ENCODE peak calls at places on chromosomes 4 and X, in five cellular contexts. W is thyroid gland, V is K562, A is stomach, J is HepG2. O is an unnamed sample.

GRCh38 chr4:79442422-79442821 is 34.4 kb upstream of the GK2 start:
- DNase-seq in W (no peak), V (no peak), A (no peak), J (no peak), O (no peak)

GRCh38 chr4:41287852-41288251 is 31.1 kb downstream of the UCHL1 start:
- DNase-seq in W (no peak), V (no peak), A (no peak), J (no peak), O (no peak)

GRCh38 chr4:133808151-133808550 is 393.4 kb downstream of the PABPC4L start:
- DNase-seq in W (no peak), V (no peak), A (no peak), J (no peak), O (no peak)

GRCh38 chr4:12203945-12204344 is 775.3 kb upstream of the HS3ST1 start:
- DNase-seq in W (no peak), V (no peak), A (no peak), J (no peak), O (no peak)

GRCh38 chr4:1399508-1400190 is 6.6 kb downstream of the NKX1-1 start:
- DNase-seq in W (peak), V (peak), A (no peak), J (no peak), O (no peak)

GRCh38 chr4:48698029-48698901 is 81.8 kb downstream of the FRYL start:
- DNase-seq in W (no peak), V (peak), A (peak), J (peak), O (no peak)

GRCh38 chrX:46710425-46710824 is 48.5 kb downstream of the SLC9A7 start:
- DNase-seq in W (no peak), V (no peak), A (no peak), J (peak), O (no peak)

GRCh38 chr4:78293841-78294301 is 236.7 kb downstream of the FRAS1 start:
- DNase-seq in W (no peak), V (no peak), A (no peak), J (no peak), O (no peak)

GRCh38 chrX:42151808-42152207 is 228.5 kb upstream of the CASK start:
- DNase-seq in W (no peak), V (no peak), A (no peak), J (no peak), O (no peak)

GRCh38 chr4:78426972-78427371 is 124.6 kb upstream of the ANXA3 start:
- DNase-seq in W (no peak), V (no peak), A (no peak), J (peak), O (no peak)

GRCh38 chr4:98728433-98728832 is 70.0 kb upstream of the TSPAN5 start:
- DNase-seq in W (no peak), V (peak), A (no peak), J (no peak), O (no peak)

GRCh38 chr4:101762544-101762943 is 28.0 kb upstream of the BANK1 start:
- DNase-seq in W (no peak), V (no peak), A (no peak), J (no peak), O (no peak)

GRCh38 chr4:138192113-138192512 is 50.0 kb downstream of the SLC7A11 start:
- DNase-seq in W (no peak), V (peak), A (no peak), J (peak), O (no peak)

GRCh38 chr4:3685081-3685645 is 81.0 kb upstream of the ADRA2C start:
- DNase-seq in W (no peak), V (no peak), A (no peak), J (no peak), O (peak)

GRCh38 chr4:42398448-42399355 is 1.4 kb downstream of the SHISA3 start:
- DNase-seq in W (no peak), V (no peak), A (no peak), J (no peak), O (no peak)

GRCh38 chr4:42397635-42398447 is 553 bp downstream of the SHISA3 start:
- DNase-seq in W (peak), V (no peak), A (no peak), J (no peak), O (no peak)

GRCh38 chr4:42395595-42395994 is 1.7 kb upstream of the SHISA3 start:
- DNase-seq in W (no peak), V (no peak), A (no peak), J (no peak), O (no peak)

GRCh38 chr4:42396361-42397255 is 680 bp upstream of the SHISA3 start:
- DNase-seq in W (no peak), V (no peak), A (no peak), J (no peak), O (no peak)

GRCh38 chr4:42397256-42397634 is at the start of gene SHISA3:
- DNase-seq in W (peak), V (no peak), A (no peak), J (no peak), O (no peak)
- TF ChIP-seq POLR2A in W (no peak), V (no peak), A (no peak), J (no peak), O (no peak)

GRCh38 chr4:159177265-159178146 is 74.6 kb downstream of the RAPGEF2 start:
- DNase-seq in W (no peak), V (no peak), A (no peak), J (no peak), O (no peak)
- H3K27ac ChIP-seq in W (no peak), V (no peak), A (no peak), J (no peak), O (no peak)

GRCh38 chr4:143335979-143336827 is 473 bp upstream of the GAB1 start:
- DNase-seq in W (peak), V (peak), A (peak), J (peak), O (peak)
- TF ChIP-seq POLR2A in W (no peak), V (peak), A (no peak), J (peak), O (peak)

GRCh38 chrX:31233941-31234496 is 162.2 kb upstream of the FTHL17 start:
- DNase-seq in W (no peak), V (no peak), A (no peak), J (no peak), O (no peak)
- H3K27ac ChIP-seq in W (no peak), V (no peak), A (no peak), J (no peak), O (no peak)

DNA sequence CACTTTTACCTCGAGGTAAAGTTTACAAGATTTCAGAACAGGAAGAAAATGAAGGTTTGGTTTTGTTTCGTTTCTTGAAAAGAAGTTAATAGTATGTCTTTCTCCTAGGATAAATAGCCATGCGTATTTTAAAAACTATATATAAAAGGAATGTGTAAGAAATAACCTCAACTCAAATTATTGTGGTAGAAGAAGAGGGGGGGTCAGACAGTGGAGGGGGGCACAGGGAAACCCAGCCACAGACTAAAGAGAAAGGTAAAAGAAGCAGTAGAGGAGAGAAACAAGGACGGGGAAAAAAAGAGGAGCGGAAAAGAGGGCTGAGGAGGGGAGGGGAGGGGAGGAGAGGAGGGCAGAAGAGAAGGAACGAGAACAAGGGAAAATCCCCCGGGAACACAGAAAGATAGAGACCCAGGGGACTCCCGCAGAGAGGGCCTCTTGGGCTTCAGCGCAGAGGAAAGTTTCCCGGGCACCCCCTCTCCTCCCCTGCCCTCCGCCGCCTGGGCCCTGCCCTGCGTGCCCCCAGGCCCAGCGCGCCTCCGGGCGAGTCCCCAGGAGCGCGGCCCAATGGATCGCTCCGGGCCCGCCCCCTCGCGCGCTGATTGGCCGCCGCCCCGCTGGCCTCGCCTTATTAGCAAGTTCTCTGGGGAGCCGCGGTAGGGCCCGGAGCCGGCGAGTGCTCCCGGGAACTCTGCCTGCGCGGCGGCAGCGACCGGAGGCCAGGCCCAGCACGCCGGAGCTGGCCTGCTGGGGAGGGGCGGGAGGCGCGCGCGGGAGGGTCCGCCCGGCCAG is at the start of gene MSX1:
- DNase-seq in W (peak), V (peak), A (peak), J (peak), O (peak)
- TF ChIP-seq POLR2A in W (no peak), V (peak), A (no peak), J (peak), O (peak)

GRCh38 chrX:31098081-31098480 is 26.2 kb upstream of the FTHL17 start:
- DNase-seq in W (no peak), V (no peak), A (no peak), J (no peak), O (no peak)

GRCh38 chrX:31092476-31092875 is 20.6 kb upstream of the FTHL17 start:
- DNase-seq in W (no peak), V (no peak), A (no peak), J (no peak), O (no peak)

GRCh38 chrX:31091819-31092218 is 20.0 kb upstream of the FTHL17 start:
- DNase-seq in W (no peak), V (no peak), A (no peak), J (no peak), O (no peak)

GRCh38 chrX:31092970-31093638 is 21.3 kb upstream of the FTHL17 start:
- DNase-seq in W (no peak), V (no peak), A (no peak), J (no peak), O (no peak)

DNA sequence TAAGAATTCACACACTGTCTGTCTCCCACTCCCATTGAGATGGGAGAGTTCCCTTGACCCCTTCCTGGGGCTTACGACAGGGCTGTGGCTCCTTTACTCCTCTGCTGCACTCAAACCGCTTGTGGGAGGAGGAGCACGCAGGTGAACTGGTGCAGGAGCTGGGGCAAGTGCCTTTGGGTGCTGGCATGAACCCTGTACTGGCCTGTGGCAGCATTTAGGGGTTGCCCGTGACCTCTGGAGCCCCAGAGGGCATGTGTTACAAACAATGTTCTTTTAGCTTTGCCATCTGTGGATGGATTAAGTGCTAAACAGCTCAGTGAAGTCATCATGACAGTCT is 21.8 kb upstream of the FTHL17 start:
- DNase-seq in W (no peak), V (no peak), A (no peak), J (no peak), O (no peak)
- H3K27ac ChIP-seq in W (no peak), V (no peak), A (no peak), J (no peak), O (no peak)

DNA sequence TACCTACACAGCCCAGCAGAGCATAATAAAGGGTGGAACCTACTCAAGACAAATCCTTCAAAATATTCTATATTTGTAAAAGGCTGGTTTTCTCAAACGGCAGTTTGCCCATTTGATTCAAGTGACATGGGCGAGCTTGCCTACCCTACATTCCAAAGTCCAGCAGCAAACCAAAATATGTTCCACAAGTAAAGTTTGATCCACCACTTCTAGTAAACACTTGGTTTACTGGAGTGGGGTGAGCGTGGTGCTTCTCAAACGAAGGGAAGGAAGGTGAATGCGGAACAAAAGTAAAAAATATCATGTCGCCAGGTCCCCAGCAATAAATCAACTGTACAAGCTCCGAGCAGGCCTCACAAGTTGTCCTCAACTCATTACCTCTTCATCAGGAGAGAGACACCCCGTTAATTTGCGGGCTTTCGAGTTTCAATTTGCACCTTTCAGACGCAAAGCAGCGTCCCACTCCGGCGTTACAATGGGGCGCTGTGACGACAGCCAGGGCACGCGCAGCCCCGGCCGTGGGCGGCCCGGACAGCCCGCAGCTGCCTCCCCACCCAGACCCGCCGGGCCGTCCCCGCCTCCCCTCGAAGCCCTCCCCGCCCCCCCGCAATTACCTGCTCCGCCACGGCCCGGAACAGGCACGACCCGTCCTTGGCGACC is 1.1 kb downstream of the OTUD4 start:
- DNase-seq in W (peak), V (peak), A (peak), J (peak), O (peak)
- TF ChIP-seq POLR2A in W (no peak), V (peak), A (no peak), J (peak), O (no peak)

DNA sequence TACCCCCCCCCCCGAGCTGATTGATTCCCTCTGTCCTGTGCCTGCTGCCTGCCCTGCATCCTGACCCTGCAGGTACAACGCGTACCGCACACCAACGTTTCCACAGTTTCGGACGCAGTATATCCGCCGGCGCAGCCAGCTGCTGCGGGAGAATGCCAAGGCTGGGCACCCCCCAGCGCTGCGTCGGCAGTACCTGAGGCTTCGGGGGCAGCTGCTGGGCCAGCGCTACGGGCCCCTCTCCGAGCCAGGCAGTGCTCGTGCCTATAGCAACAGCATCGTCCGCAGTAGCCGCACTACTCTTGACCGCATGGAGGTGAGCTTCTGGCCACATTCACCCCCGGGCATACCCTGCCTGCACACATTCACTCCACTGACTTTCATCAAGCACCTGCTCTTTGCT is 1.4 kb downstream of the WDR13 start:
- DNase-seq in W (no peak), V (no peak), A (no peak), J (no peak), O (no peak)
- H3K27ac ChIP-seq in W (no peak), V (no peak), A (no peak), J (no peak), O (peak)

GRCh38 chr4:128060620-128061565 is at the start of gene LARP1B:
- DNase-seq in W (peak), V (peak), A (peak), J (peak), O (peak)

GRCh38 chr4:128060130-128060619 is 937 bp upstream of the LARP1B start:
- DNase-seq in W (no peak), V (peak), A (no peak), J (no peak), O (no peak)

GRCh38 chr4:128056396-128056795 is 4.7 kb upstream of the LARP1B start:
- DNase-seq in W (no peak), V (no peak), A (no peak), J (no peak), O (no peak)

GRCh38 chr4:128061566-128062536 is 739 bp downstream of the LARP1B start:
- DNase-seq in W (peak), V (peak), A (peak), J (peak), O (no peak)
- TF ChIP-seq POLR2A in W (no peak), V (no peak), A (no peak), J (peak), O (no peak)

GRCh38 chr4:153114771-153115321 is 89.4 kb upstream of the TRIM2 start:
- DNase-seq in W (no peak), V (no peak), A (peak), J (no peak), O (no peak)
- H3K27ac ChIP-seq in W (no peak), V (no peak), A (peak), J (no peak), O (peak)